ENCODE peak calls at places on chromosomes 2 and 18, in eight cellular contexts. T, J, M, Z, G, B, H and E are unnamed samples.

GRCh38 chr18:70781860-70782453 is 493.1 kb downstream of the SOCS6 start:
- DNase-seq in T (peak), J (peak), M (peak), Z (no peak), G (peak), B (no peak), H (peak), E (no peak)

GRCh38 chr2:168626096-168626495 is 170.0 kb downstream of the CERS6 start:
- DNase-seq in T (no peak), J (no peak), M (no peak), Z (no peak), G (no peak), B (no peak), H (no peak), E (no peak)

GRCh38 chr2:171522804-171523338 is 597 bp downstream of the CYBRD1 start:
- DNase-seq in T (no peak), J (no peak), M (no peak), Z (no peak), G (peak), B (peak), H (no peak), E (no peak)

GRCh38 chr2:27029051-27029450 is 3.7 kb upstream of the TMEM214 start:
- DNase-seq in T (no peak), J (no peak), M (no peak), Z (no peak), G (peak), B (no peak), H (no peak), E (no peak)

GRCh38 chr2:61214171-61214570 is 52.2 kb downstream of the C2orf74 start:
- DNase-seq in T (no peak), J (no peak), M (no peak), Z (no peak), G (no peak), B (no peak), H (no peak), E (no peak)

GRCh38 chr2:110853516-110853915 is 121.1 kb downstream of the ACOXL start:
- DNase-seq in T (peak), J (no peak), M (peak), Z (no peak), G (peak), B (no peak), H (peak), E (no peak)

GRCh38 chr2:196242131-196242620 is 70.8 kb upstream of the STK17B start:
- DNase-seq in T (peak), J (no peak), M (peak), Z (no peak), G (peak), B (no peak), H (peak), E (no peak)

GRCh38 chr2:231926761-231927565 is 767 bp upstream of the NPPC start:
- DNase-seq in T (peak), J (no peak), M (no peak), Z (no peak), G (no peak), B (peak), H (no peak), E (no peak)

GRCh38 chr2:17583646-17584045 is 43.1 kb downstream of the VSNL1 start:
- DNase-seq in T (no peak), J (no peak), M (no peak), Z (no peak), G (peak), B (no peak), H (no peak), E (no peak)

DNA sequence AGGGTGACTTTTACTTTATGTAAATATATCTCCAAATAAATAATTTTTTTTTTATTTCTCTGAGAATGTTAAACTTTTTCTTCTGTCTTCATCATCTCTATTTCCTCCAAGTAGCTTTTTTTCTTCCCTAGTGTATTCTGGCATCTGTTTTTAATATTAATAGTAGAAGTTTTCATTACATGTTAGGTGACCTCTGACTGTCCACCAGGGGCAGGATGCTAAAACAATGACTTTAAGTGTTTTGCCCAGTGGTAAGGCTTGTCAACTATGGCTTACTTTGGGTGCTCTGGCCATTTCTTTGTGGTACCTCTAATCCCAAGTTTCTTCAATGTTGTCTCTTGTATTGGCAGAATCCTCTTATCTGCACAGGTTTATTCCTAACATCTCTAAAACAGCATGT is 127.1 kb downstream of the SRBD1 start:
- DNase-seq in T (peak), J (no peak), M (peak), Z (no peak), G (peak), B (no peak), H (no peak), E (no peak)
- TF ChIP-seq CTCF in T (peak), J (peak), M (peak), Z (peak), G (peak), B (peak), H (peak), E (peak)

GRCh38 chr2:237091779-237092436 is 6.2 kb downstream of the COPS8 start:
- DNase-seq in T (no peak), J (no peak), M (no peak), Z (peak), G (peak), B (no peak), H (peak), E (no peak)

GRCh38 chr2:237092506-237092905 is 6.8 kb downstream of the COPS8 start:
- DNase-seq in T (no peak), J (no peak), M (no peak), Z (no peak), G (no peak), B (no peak), H (no peak), E (no peak)

GRCh38 chr2:237090906-237091305 is 5.2 kb downstream of the COPS8 start:
- DNase-seq in T (no peak), J (no peak), M (no peak), Z (no peak), G (no peak), B (no peak), H (peak), E (no peak)

GRCh38 chr2:237096201-237096600 is 10.5 kb downstream of the COPS8 start:
- DNase-seq in T (no peak), J (no peak), M (no peak), Z (no peak), G (peak), B (no peak), H (no peak), E (no peak)

GRCh38 chr2:237092920-237093781 is 7.5 kb downstream of the COPS8 start:
- DNase-seq in T (peak), J (peak), M (peak), Z (no peak), G (peak), B (no peak), H (peak), E (no peak)
- TF ChIP-seq CTCF in T (peak), J (peak), M (peak), Z (peak), G (peak), B (peak), H (peak), E (peak)

GRCh38 chr2:179595284-179595683 is 266.1 kb downstream of the ZNF385B start:
- DNase-seq in T (peak), J (no peak), M (no peak), Z (no peak), G (no peak), B (no peak), H (no peak), E (no peak)
- TF ChIP-seq CTCF in T (peak), J (peak), M (peak), Z (peak), G (no peak), B (no peak), H (no peak), E (no peak)

GRCh38 chr18:26468931-26469340 is 79.4 kb downstream of the KCTD1 start:
- DNase-seq in T (peak), J (no peak), M (peak), Z (no peak), G (no peak), B (no peak), H (no peak), E (no peak)
- TF ChIP-seq CTCF in T (peak), J (peak), M (peak), Z (peak), G (peak), B (peak), H (peak), E (peak)

DNA sequence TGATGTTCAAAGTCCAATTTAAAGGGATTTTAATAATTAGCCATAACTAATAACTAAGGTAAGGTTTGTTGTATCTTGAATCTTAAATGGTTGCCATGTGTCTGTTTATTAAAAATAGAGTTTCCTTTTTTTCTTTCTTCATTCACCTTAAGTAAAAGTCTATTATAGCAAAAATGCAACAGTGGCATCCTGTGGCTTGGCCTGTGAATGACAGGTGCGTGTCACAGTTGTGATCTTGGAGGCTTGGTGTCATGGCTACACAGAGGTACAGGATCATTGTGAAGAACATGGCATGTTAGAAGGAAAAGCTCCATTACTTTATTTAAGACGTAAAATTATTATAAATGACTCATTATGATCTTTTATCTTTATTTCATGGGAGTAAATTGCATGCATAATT is 246.1 kb downstream of the BCL2 start:
- DNase-seq in T (peak), J (no peak), M (peak), Z (no peak), G (no peak), B (no peak), H (no peak), E (no peak)
- TF ChIP-seq CTCF in T (peak), J (no peak), M (peak), Z (no peak), G (no peak), B (no peak), H (no peak), E (no peak)